ENCODE peak calls at places on chromosomes 3 and 15, in nine cellular contexts. F is HCT116; B is cardiac fibroblast; T is astrocyte of the cerebellum; L is A549; W is mammary epithelial cell; A is CD8-positive, alpha-beta T cell; P is tibial artery; C is left ventricle myocardium inferior. H is an unnamed sample.

GRCh38 chr15:67038721-67039120 is 26.7 kb upstream of the SMAD3 start:
- DNase-seq in C (no peak), T (no peak), P (no peak), B (no peak), L (no peak), A (no peak), F (no peak), W (no peak), H (no peak)

GRCh38 chr3:63972196-63972595 is 51.1 kb downstream of the PSMD6 start:
- DNase-seq in C (no peak), A (no peak), F (no peak), T (peak; percentile 57), W (no peak), L (no peak), B (peak; percentile 80), P (no peak), H (peak; percentile 79)

GRCh38 chr15:82294061-82294690 is 31.6 kb downstream of the SAXO2 start:
- DNase-seq in A (no peak), B (peak; percentile 2), P (no peak), T (no peak), C (no peak), F (no peak), W (no peak), L (no peak), H (no peak)

GRCh38 chr3:43632269-43632733 is 10.5 kb upstream of the ANO10 start:
- DNase-seq in L (no peak), P (no peak), F (no peak), B (peak; percentile 93), T (peak; percentile 31), W (peak; percentile 81), A (no peak), C (no peak), H (no peak)

GRCh38 chr3:141875893-141876380 is 506 bp upstream of the ATP1B3 start:
- DNase-seq in B (peak; percentile 60), C (peak; percentile 61), W (no peak), P (peak; percentile 52), A (peak; percentile 64), T (no peak), L (peak; percentile 27), F (peak; percentile 40), H (peak; percentile 75)

GRCh38 chr3:177713921-177714900 is 516.9 kb upstream of the TBL1XR1 start:
- DNase-seq in W (no peak), B (no peak), T (no peak), A (no peak), C (no peak), P (no peak), F (no peak), L (no peak), H (no peak)

GRCh38 chr15:66163553-66163952 is 90.0 kb downstream of the MEGF11 start:
- DNase-seq in A (no peak), W (no peak), F (no peak), T (no peak), L (no peak), C (no peak), B (no peak), P (no peak), H (no peak)

GRCh38 chr3:115156255-115156654 is 9.2 kb upstream of the ZBTB20 start:
- DNase-seq in P (no peak), W (peak; percentile 64), L (no peak), C (no peak), F (no peak), A (no peak), T (no peak), B (no peak), H (no peak)

GRCh38 chr3:59820352-59820934 is 770.6 kb upstream of the CFAP20DC start:
- DNase-seq in F (no peak), P (no peak), L (no peak), B (peak; percentile 77), A (no peak), W (peak; percentile 47), T (no peak), C (no peak), H (no peak)

GRCh38 chr3:59817511-59817910 is 767.7 kb upstream of the CFAP20DC start:
- DNase-seq in A (no peak), B (peak; percentile 4), L (no peak), T (no peak), W (no peak), F (no peak), P (no peak), C (no peak), H (peak; percentile 31)

GRCh38 chr3:59821274-59821673 is 771.4 kb upstream of the CFAP20DC start:
- DNase-seq in C (no peak), P (no peak), W (no peak), A (no peak), L (no peak), T (no peak), F (no peak), B (no peak), H (no peak)

GRCh38 chr3:59816312-59816711 is 766.5 kb upstream of the CFAP20DC start:
- DNase-seq in P (no peak), W (peak; percentile 49), B (no peak), T (no peak), L (no peak), F (no peak), C (no peak), A (no peak), H (no peak)

GRCh38 chr3:59818033-59818936 is 768.5 kb upstream of the CFAP20DC start:
- DNase-seq in B (peak; percentile 97), A (no peak), W (peak; percentile 92), T (peak; percentile 91), F (peak; percentile 85), C (peak; percentile 87), L (peak; percentile 31), P (peak; percentile 90), H (peak; percentile 97)
- H3K4me3 ChIP-seq in B (no peak overlapping the region), A (no peak overlapping the region), W (no peak overlapping the region), T (no peak overlapping the region), F (peak overlapping the region; percentile 51), C (peak overlapping the region; percentile 37), L (no peak overlapping the region), P (peak overlapping the region; percentile 5), H (peak overlapping the region; percentile 15)

DNA sequence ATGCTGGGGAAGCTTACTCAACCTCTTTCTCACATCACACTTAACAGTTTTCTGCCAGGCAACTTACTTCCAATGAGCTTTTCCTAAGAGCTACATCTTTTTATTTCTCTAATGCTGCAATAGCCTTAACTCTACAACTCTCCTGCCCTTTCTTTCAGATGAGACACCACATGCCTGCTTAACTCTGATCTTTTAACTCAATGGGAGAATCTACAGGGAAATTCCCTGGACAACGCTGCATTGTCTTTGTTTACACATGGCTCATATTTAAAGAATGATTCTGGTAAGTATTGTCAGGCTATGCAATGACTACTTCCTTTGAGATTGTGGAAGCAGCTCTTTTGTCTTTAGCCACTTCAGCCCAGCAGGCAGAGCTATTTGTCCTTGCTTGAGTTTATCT is 353.1 kb upstream of the BCHE start:
- DNase-seq in F (no peak), P (no peak), C (no peak), L (no peak), A (no peak), T (peak; percentile 19), B (peak; percentile 10), W (peak; percentile 80), H (peak; percentile 11)
- TF ChIP-seq CTCF in F (no peak), P (no peak), C (no peak), L (no peak), A (no peak), T (no peak), B (no peak), W (no peak), H (no peak)

GRCh38 chr15:51739056-51739455 is 1.6 kb upstream of the LYSMD2 start:
- DNase-seq in B (no peak), W (peak; percentile 88), F (no peak), T (no peak), C (no peak), A (no peak), P (no peak), L (no peak), H (no peak)
- H3K4me3 ChIP-seq in B (no peak overlapping the region), W (no peak overlapping the region), F (no peak overlapping the region), T (no peak overlapping the region), C (no peak overlapping the region), A (no peak overlapping the region), P (no peak overlapping the region), L (no peak overlapping the region), H (no peak overlapping the region)

GRCh38 chr15:55741592-55742497 is 1.1 kb downstream of the PRTG start:
- DNase-seq in P (no peak), B (peak; percentile 20), C (no peak), L (peak; percentile 48), F (no peak), W (peak; percentile 5), A (no peak), T (no peak), H (peak; percentile 20)
- TF ChIP-seq CTCF in P (no peak), B (peak; percentile 10), C (no peak), L (no peak), F (no peak), W (no peak), A (no peak), T (peak; percentile 6), H (no peak)